ENCODE peak calls at places on chromosomes 4 and X, in seven cellular contexts. R is tibial nerve, X is SK-N-DZ, S is ovary, E is AG08396, D is fibroblast of mammary gland, K is dorsolateral prefrontal cortex. F is an unnamed sample.

GRCh38 chrX:45472968-45473367 is 272.3 kb upstream of the DIPK2B start:
- DNase-seq in R (no peak), X (no peak), S (no peak), E (peak), D (peak), K (no peak), F (no peak)

GRCh38 chr4:67546971-67547370 is 1.7 kb upstream of the CENPC start:
- DNase-seq in R (no peak), X (no peak), S (no peak), E (no peak), D (no peak), K (no peak), F (no peak)

GRCh38 chr4:128379860-128380259 is 92.2 kb upstream of the PGRMC2 start:
- DNase-seq in R (no peak), X (no peak), S (no peak), E (no peak), D (peak), K (no peak), F (peak)

GRCh38 chr4:98522603-98523395 is 135.6 kb downstream of the TSPAN5 start:
- DNase-seq in R (no peak), X (no peak), S (no peak), E (peak), D (peak), K (no peak), F (no peak)

GRCh38 chr4:184281231-184282139 is 63.8 kb upstream of the ENPP6 start:
- DNase-seq in R (no peak), X (no peak), S (no peak), E (no peak), D (no peak), K (no peak), F (no peak)

GRCh38 chr4:8644966-8645752 is 52.6 kb downstream of the CPZ start:
- DNase-seq in R (no peak), X (no peak), S (peak), E (no peak), D (no peak), K (no peak), F (peak)

GRCh38 chr4:101337688-101338087 is 9.6 kb downstream of the PPP3CA start:
- DNase-seq in R (no peak), X (no peak), S (no peak), E (peak), D (peak), K (no peak), F (peak)

GRCh38 chrX:40550069-40550468 is 30.7 kb upstream of the ATP6AP2 start:
- DNase-seq in R (no peak), X (peak), S (no peak), E (no peak), D (no peak), K (peak), F (no peak)

GRCh38 chr4:110211007-110211769 is 12.8 kb upstream of the ELOVL6 start:
- DNase-seq in R (no peak), X (peak), S (no peak), E (peak), D (peak), K (no peak), F (no peak)

GRCh38 chrX:135625995-135626394 is 87.4 kb upstream of the CT45A1 start:
- DNase-seq in R (no peak), X (peak), S (no peak), E (no peak), D (peak), K (no peak), F (no peak)

GRCh38 chr4:128542047-128542446 is 254.4 kb upstream of the PGRMC2 start:
- DNase-seq in R (no peak), X (no peak), S (no peak), E (no peak), D (no peak), K (no peak), F (no peak)

GRCh38 chrX:4670606-4671005 is 957.2 kb upstream of the PRKX start:
- DNase-seq in R (no peak), X (no peak), S (no peak), E (no peak), D (no peak), K (no peak), F (no peak)

GRCh38 chr4:76658231-76659102 is 223.4 kb downstream of the SHROOM3 start:
- DNase-seq in R (no peak), X (no peak), S (no peak), E (peak), D (peak), K (no peak), F (no peak)

GRCh38 chrX:46376246-46376885 is 168.9 kb downstream of the ZNF674 start:
- DNase-seq in R (no peak), X (no peak), S (no peak), E (peak), D (peak), K (no peak), F (peak)

F was measured in islet precursor cell.